ENCODE peak calls at places on chromosomes 4 and X, in eight cellular contexts. G is upper lobe of right lung, P is A549, S is PC-3, M is left lung, F is GM23338, Q is HepG2, A is psoas muscle. T is an unnamed sample. For H3K4me1, the result is how much of the 10 kb centered on the place peaks cover.

GRCh38 chrX:16202943-16203342 is 35.7 kb downstream of the MAGEB17 start:
- ATAC-seq in P (no peak), F (no peak), M (no peak), Q (no peak), G (no peak), A (no peak), S (no peak), T (no peak)

GRCh38 chrX:17580529-17581155 is 156.7 kb upstream of the SCML1 start:
- ATAC-seq in S (no peak), Q (no peak), F (no peak), P (no peak), A (peak), M (peak), G (no peak), T (peak)

GRCh38 chrX:72255445-72255844 is 16.6 kb upstream of the ERCC6L start:
- ATAC-seq in A (no peak), P (no peak), G (peak), S (no peak), F (peak), Q (no peak), M (peak), T (no peak)

GRCh38 chrX:124010157-124010556 is 48.7 kb downstream of the STAG2 start:
- ATAC-seq in A (no peak), Q (no peak), M (no peak), S (peak), F (no peak), G (no peak), P (no peak), T (no peak)

GRCh38 chr4:73653695-73654106 is 33.5 kb upstream of the RASSF6 start:
- ATAC-seq in P (peak), A (no peak), G (peak), S (peak), F (peak), M (peak), Q (peak), T (peak)

GRCh38 chr4:115090483-115091075 is 22.8 kb downstream of the NDST4 start:
- ATAC-seq in F (peak), A (no peak), G (no peak), P (no peak), M (peak), Q (peak), S (no peak), T (no peak)

GRCh38 chrX:97009391-97009790 is 125.7 kb downstream of the RPA4 start:
- ATAC-seq in G (no peak), F (no peak), Q (no peak), S (no peak), M (no peak), P (no peak), A (no peak), T (no peak)

GRCh38 chr4:120718979-120719566 is 203.5 kb downstream of the PRDM5 start:
- ATAC-seq in Q (peak), M (peak), G (peak), F (peak), S (peak), A (peak), P (peak), T (peak)

GRCh38 chrX:24838624-24839023 is 144.9 kb downstream of the POLA1 start:
- ATAC-seq in M (peak), A (no peak), P (no peak), S (no peak), G (no peak), Q (no peak), F (no peak), T (no peak)

GRCh38 chr4:5385741-5386251 is 322.6 kb downstream of the EVC2 start:
- ATAC-seq in M (no peak), P (peak), A (no peak), S (no peak), F (no peak), G (peak), Q (peak), T (no peak)

GRCh38 chrX:41946973-41947612 is 23.7 kb upstream of the CASK start:
- ATAC-seq in G (no peak), S (no peak), F (peak), Q (no peak), A (no peak), P (no peak), M (no peak), T (no peak)

GRCh38 chr4:168930413-168931196 is 79.5 kb downstream of the CBR4 start:
- ATAC-seq in S (no peak), P (no peak), G (peak), M (no peak), F (no peak), Q (peak), A (peak), T (peak)

GRCh38 chr4:175961604-175962003 is 104.0 kb upstream of the WDR17 start:
- ATAC-seq in F (no peak), M (no peak), P (no peak), Q (no peak), A (no peak), S (no peak), G (no peak), T (no peak)

GRCh38 chr4:72295966-72296557 is 264.3 kb downstream of the NPFFR2 start:
- ATAC-seq in A (peak), S (peak), G (peak), M (peak), Q (peak), F (peak), P (peak), T (no peak)

GRCh38 chrX:41621236-41621651 is 67.5 kb upstream of the GPR34 start:
- ATAC-seq in M (peak), G (no peak), S (peak), Q (no peak), A (no peak), P (peak), F (peak), T (no peak)

GRCh38 chrX:41116948-41117347 is 31.7 kb downstream of the USP9X start:
- ATAC-seq in Q (no peak), P (no peak), S (peak), M (peak), F (no peak), G (no peak), A (no peak), T (no peak)

GRCh38 chr4:185276036-185276435 is 66.6 kb downstream of the SNX25 start:
- ATAC-seq in P (no peak), M (no peak), G (no peak), A (no peak), F (no peak), S (peak), Q (no peak), T (no peak)
- H3K27ac ChIP-seq in P (no peak), M (no peak), G (no peak), A (no peak), F (no peak), S (peak), Q (no peak), T (no peak)

DNA sequence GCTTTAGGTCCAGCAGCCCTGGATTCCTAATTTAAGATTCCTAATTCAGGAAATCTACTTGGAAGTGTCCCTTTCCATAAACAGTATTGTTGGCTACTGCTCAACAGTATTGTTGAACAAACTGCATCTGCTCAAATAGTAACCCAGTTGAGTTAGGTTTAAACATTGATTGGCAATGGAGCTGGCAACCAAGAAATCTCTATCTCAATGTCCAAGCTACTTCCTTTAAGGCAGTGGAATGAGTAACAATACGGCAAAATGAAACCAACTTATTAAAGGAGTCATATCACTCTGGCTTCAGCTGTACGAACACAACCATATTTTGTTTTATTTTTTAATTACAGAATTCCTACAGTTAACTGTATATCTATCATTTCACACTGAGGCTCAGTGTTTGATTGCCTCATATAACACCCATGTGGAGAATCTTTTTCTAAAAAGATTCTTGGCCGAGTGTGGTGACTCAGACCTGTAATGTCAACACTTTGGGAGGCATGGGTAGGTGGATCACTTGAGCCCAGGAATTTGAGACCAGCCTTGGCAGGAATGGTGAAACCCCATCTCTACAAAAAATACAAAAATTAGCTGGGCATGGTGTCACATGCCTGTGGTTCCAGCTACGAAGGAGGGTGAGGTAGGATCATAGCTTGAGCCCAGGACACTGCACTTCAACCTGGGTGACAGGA is 71.7 kb upstream of the IL13RA1 start:
- ATAC-seq in S (peak), A (no peak), Q (no peak), F (no peak), M (peak), G (peak), P (peak), T (no peak)
- H3K4me1 ChIP-seq in S (under half), A (under half), Q (under half), F (under half), M (under half), G (under half), P (under half), T (under half)

GRCh38 chr4:141329174-141329569 is 108.5 kb downstream of the ZNF330 start:
- ATAC-seq in M (peak), F (no peak), G (peak), Q (no peak), S (peak), P (peak), A (peak), T (peak)

GRCh38 chr4:141331534-141332358 is 111.1 kb downstream of the ZNF330 start:
- ATAC-seq in A (no peak), S (no peak), F (no peak), M (no peak), P (no peak), Q (no peak), G (no peak), T (no peak)

DNA sequence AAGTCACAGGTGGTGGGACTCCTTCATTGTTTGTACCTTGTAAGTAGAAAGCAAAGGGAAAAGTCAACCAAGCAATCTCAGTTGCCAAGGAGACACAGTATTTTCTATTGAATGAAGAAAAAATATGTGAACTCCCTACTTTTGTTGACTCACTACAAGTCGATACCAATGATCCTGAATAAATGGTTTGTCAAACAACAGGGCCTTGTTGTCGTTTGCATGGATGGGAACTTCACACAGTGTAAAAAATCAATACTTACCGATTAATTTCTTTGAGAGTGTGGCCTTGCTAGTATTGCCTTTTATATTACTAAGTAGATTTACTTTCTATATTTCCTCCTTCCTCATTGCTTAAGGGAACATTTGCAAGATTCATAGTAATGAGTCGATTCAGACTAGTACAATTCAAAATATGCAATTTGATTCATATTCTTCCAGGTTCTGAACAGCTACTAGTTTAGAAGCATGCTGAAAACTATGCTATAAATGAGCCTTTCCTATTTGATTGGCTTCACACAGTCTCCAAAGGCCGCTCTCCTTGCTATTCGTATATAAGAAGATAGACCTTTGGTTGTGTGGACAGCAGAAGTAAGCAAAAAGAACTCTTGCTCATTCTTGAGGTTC is 108.0 kb downstream of the ZNF330 start:
- ATAC-seq in A (no peak), S (no peak), Q (no peak), M (no peak), P (no peak), G (no peak), F (no peak), T (no peak)
- H3K27ac ChIP-seq in A (peak), S (peak), Q (no peak), M (peak), P (peak), G (peak), F (no peak), T (no peak)

GRCh38 chr4:102560743-102561341 is 59.7 kb downstream of the NFKB1 start:
- ATAC-seq in S (no peak), F (no peak), M (no peak), A (no peak), P (no peak), Q (no peak), G (no peak), T (peak)
- H3K4me1 ChIP-seq in S (under half), F (under half), M (under half), A (under half), P (under half), Q (under half), G (under half), T (under half)

GRCh38 chr4:40306991-40307390 is 28.1 kb upstream of the CHRNA9 start:
- ATAC-seq in F (no peak), S (no peak), A (no peak), P (no peak), G (no peak), Q (no peak), M (no peak), T (no peak)
- H3K27ac ChIP-seq in F (peak), S (no peak), A (no peak), P (no peak), G (peak), Q (no peak), M (peak), T (no peak)

GRCh38 chrX:153968255-153968654 is 3.4 kb downstream of the HCFC1 start:
- ATAC-seq in M (no peak), G (no peak), P (no peak), S (no peak), Q (no peak), F (no peak), A (no peak), T (no peak)
- H3K4me1 ChIP-seq in M (under half), G (under half), P (under half), S (under half), Q (under half), F (under half), A (under half), T (half or more)

GRCh38 chrX:20284992-20285391 is 18.3 kb upstream of the RPS6KA3 start:
- ATAC-seq in F (no peak), Q (no peak), M (no peak), A (no peak), S (no peak), G (no peak), P (no peak), T (no peak)

GRCh38 chrX:20284444-20284843 is 17.7 kb upstream of the RPS6KA3 start:
- ATAC-seq in P (no peak), G (no peak), Q (no peak), S (no peak), F (no peak), M (no peak), A (no peak), T (no peak)

GRCh38 chrX:20280938-20281337 is 14.2 kb upstream of the RPS6KA3 start:
- ATAC-seq in P (no peak), A (no peak), F (no peak), M (no peak), S (no peak), G (no peak), Q (no peak), T (no peak)

DNA sequence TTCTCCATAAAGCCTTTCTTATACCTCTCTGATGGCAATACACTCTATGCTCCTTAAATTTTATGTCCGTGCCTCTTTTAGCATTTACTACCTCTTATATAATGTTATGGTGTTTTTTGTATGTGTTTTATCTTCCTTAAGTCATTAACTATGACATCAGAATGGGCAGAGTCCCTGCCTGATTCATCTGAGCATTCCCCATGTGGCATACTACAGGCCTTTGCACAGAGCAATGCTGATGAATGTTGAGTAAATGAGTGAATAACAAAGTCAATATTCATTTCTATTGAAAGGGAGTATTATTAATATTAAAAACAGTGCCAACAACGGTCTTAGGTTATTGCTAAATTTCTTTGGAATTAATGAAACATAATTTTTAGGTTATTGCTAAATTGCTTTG is 18.8 kb upstream of the RPS6KA3 start:
- ATAC-seq in A (no peak), F (no peak), S (peak), G (no peak), P (no peak), Q (no peak), M (no peak), T (no peak)
- H3K27ac ChIP-seq in A (no peak), F (no peak), S (peak), G (no peak), P (no peak), Q (no peak), M (no peak), T (no peak)

T was measured in gastroesophageal sphincter.